ENCODE peak calls at places on chromosomes 11 and 22, in ten cellular contexts. N, I, O, E, H, P, W, T, K and R are unnamed samples.

GRCh38 chr11:108241370-108242037 is 18.6 kb downstream of the ATM start:
- DNase-seq in N (no peak), I (no peak), O (no peak), E (no peak), H (peak), P (no peak), W (no peak), T (no peak), K (no peak), R (no peak)

GRCh38 chr22:20584029-20584871 is 76.8 kb downstream of the MED15 start:
- DNase-seq in N (no peak), I (no peak), O (no peak), E (no peak), H (no peak), P (no peak), W (no peak), T (peak), K (no peak), R (no peak)

GRCh38 chr11:123159146-123159857 is 35.7 kb downstream of the CLMP start:
- DNase-seq in N (no peak), I (no peak), O (no peak), E (no peak), H (peak), P (no peak), W (no peak), T (no peak), K (no peak), R (no peak)

GRCh38 chr11:67504023-67504949 is 877 bp downstream of the PITPNM1 start:
- DNase-seq in N (no peak), I (peak), O (peak), E (peak), H (peak), P (peak), W (no peak), T (no peak), K (no peak), R (peak)

GRCh38 chr11:1122356-1123002 is 35.3 kb upstream of the MUC5AC start:
- DNase-seq in N (no peak), I (no peak), O (no peak), E (no peak), H (no peak), P (no peak), W (no peak), T (peak), K (no peak), R (no peak)

GRCh38 chr22:22166941-22167713 is 77.5 kb upstream of the VPREB1 start:
- DNase-seq in N (no peak), I (no peak), O (no peak), E (no peak), H (no peak), P (no peak), W (no peak), T (no peak), K (no peak), R (no peak)

GRCh38 chr11:67261942-67262681 is 4.2 kb upstream of the GRK2 start:
- DNase-seq in N (peak), I (no peak), O (no peak), E (no peak), H (peak), P (no peak), W (no peak), T (peak), K (no peak), R (no peak)

GRCh38 chr11:134939046-134939445 is 527.0 kb upstream of the B3GAT1 start:
- DNase-seq in N (no peak), I (no peak), O (no peak), E (no peak), H (no peak), P (no peak), W (no peak), T (no peak), K (no peak), R (no peak)

GRCh38 chr11:87722756-87723599 is 452.3 kb downstream of the RAB38 start:
- DNase-seq in N (no peak), I (peak), O (peak), E (peak), H (peak), P (no peak), W (no peak), T (no peak), K (no peak), R (peak)

GRCh38 chr11:17560281-17561110 is 13.4 kb downstream of the OTOG start:
- DNase-seq in N (no peak), I (no peak), O (no peak), E (no peak), H (no peak), P (no peak), W (no peak), T (no peak), K (no peak), R (no peak)

GRCh38 chr22:21038405-21038804 is 6.0 kb upstream of the SLC7A4 start:
- DNase-seq in N (no peak), I (no peak), O (peak), E (no peak), H (no peak), P (no peak), W (no peak), T (no peak), K (no peak), R (no peak)

GRCh38 chr11:69919659-69920499 is 100.7 kb upstream of the FGF3 start:
- DNase-seq in N (no peak), I (no peak), O (no peak), E (no peak), H (no peak), P (no peak), W (no peak), T (no peak), K (no peak), R (no peak)